ENCODE peak calls at places on chromosomes 11 and 22, in seven cellular contexts. T is HT1080; S is GOT3; R is stimulated activated CD4-positive, alpha-beta T cell treated with anti-CD3 and anti-CD28 coated beads, Interleukin-12 subunit alpha, Interleukin-12 subunit beta, amount 100 ng/mL, for 48 hours; G is H4; M is astrocyte of the spinal cord; Z is AG04450. B is an unnamed sample.

GRCh38 chr11:35427158-35427557 is 7.8 kb upstream of the SLC1A2 start:
- DNase-seq in R (no peak), S (no peak), G (peak; percentile 29), M (peak; percentile 82), Z (no peak), T (no peak), B (peak; percentile 76)

GRCh38 chr11:14270690-14271542 is 88.1 kb downstream of the RRAS2 start:
- DNase-seq in M (no peak), T (no peak), R (no peak), G (no peak), Z (no peak), S (no peak), B (no peak)

GRCh38 chr11:5486421-5486820 is 2.1 kb upstream of the OR52D1 start:
- DNase-seq in M (no peak), G (no peak), R (peak; percentile 8), S (no peak), Z (no peak), T (no peak), B (no peak)

GRCh38 chr11:79113099-79113498 is 327.7 kb downstream of the TENM4 start:
- DNase-seq in R (no peak), G (no peak), T (no peak), Z (no peak), S (no peak), M (no peak), B (no peak)

GRCh38 chr11:91136631-91137030 is 913.8 kb upstream of the CHORDC1 start:
- DNase-seq in T (peak; percentile 66), Z (no peak), G (peak; percentile 24), S (no peak), R (no peak), M (no peak), B (no peak)

GRCh38 chr11:40185793-40186192 is 1273.7 kb downstream of the LRRC4C start:
- DNase-seq in G (no peak), M (no peak), Z (no peak), S (no peak), T (no peak), R (no peak), B (no peak)

GRCh38 chr11:93735627-93736026 is 5.7 kb downstream of the TAF1D start:
- DNase-seq in M (no peak), S (no peak), R (no peak), Z (no peak), G (no peak), T (no peak), B (no peak)

GRCh38 chr11:88618716-88619462 is 281.4 kb upstream of the CTSC start:
- DNase-seq in S (no peak), M (no peak), Z (no peak), R (no peak), G (no peak), T (no peak), B (no peak)

GRCh38 chr22:44659140-44659539 is 42.9 kb upstream of the PRR5 start:
- DNase-seq in M (peak; percentile 15), S (no peak), Z (no peak), T (no peak), G (no peak), R (no peak), B (no peak)

GRCh38 chr22:41512421-41513194 is 31.7 kb downstream of the POLR3H start:
- DNase-seq in S (no peak), Z (no peak), M (peak; percentile 82), G (peak; percentile 77), T (peak; percentile 85), R (no peak), B (peak; percentile 79)

GRCh38 chr11:16226245-16226644 is 130.1 kb downstream of the SOX6 start:
- DNase-seq in G (peak; percentile 78), R (no peak), S (no peak), T (peak; percentile 34), Z (no peak), M (peak; percentile 22), B (peak; percentile 33)

GRCh38 chr22:17980013-17980510 is 44.3 kb downstream of the MICAL3 start:
- DNase-seq in S (no peak), Z (no peak), G (no peak), R (no peak), M (no peak), T (no peak), B (no peak)

GRCh38 chr22:23292453-23293350 is 112.4 kb downstream of the BCR start:
- DNase-seq in Z (no peak), G (no peak), R (no peak), S (no peak), T (no peak), M (no peak), B (no peak)

GRCh38 chr22:29636751-29637150 is 33.3 kb downstream of the NF2 start:
- DNase-seq in T (no peak), G (no peak), Z (no peak), M (no peak), S (no peak), R (no peak), B (no peak)

GRCh38 chr11:68657021-68657780 is 27.1 kb upstream of the GAL start:
- DNase-seq in S (no peak), G (no peak), M (no peak), R (no peak), Z (no peak), T (no peak), B (no peak)

GRCh38 chr22:42334875-42335512 is 64.5 kb upstream of the TCF20 start:
- DNase-seq in T (no peak), G (no peak), M (no peak), Z (no peak), S (no peak), R (no peak), B (no peak)

GRCh38 chr11:44658451-44658850 is 68.3 kb upstream of the TSPAN18 start:
- DNase-seq in T (no peak), G (peak; percentile 42), S (no peak), Z (no peak), M (no peak), R (no peak), B (no peak)